ENCODE peak calls at places on chromosome 2, in nine cellular contexts. H is mesendoderm, D is A549, E is gastrocnemius medialis, X is K562, Y is HCT116, L is RWPE2, N is uterus, V is OCI-LY7. P is an unnamed sample.

GRCh38 chr2:235511751-235512698 is 18.2 kb downstream of the AGAP1 start:
- DNase-seq in L (peak; percentile 11), V (no peak), D (no peak), Y (no peak), E (no peak), X (no peak), H (no peak), N (no peak), P (no peak)

GRCh38 chr2:187874786-187875185 is 320.6 kb upstream of the TFPI start:
- DNase-seq in E (no peak), D (no peak), X (no peak), Y (no peak), H (no peak), N (no peak), V (no peak), L (no peak), P (no peak)

GRCh38 chr2:5740853-5741252 is 48.7 kb downstream of the SOX11 start:
- DNase-seq in X (no peak), D (no peak), Y (no peak), H (no peak), V (no peak), E (no peak), N (no peak), L (no peak), P (no peak)

GRCh38 chr2:144629937-144630336 is 110.0 kb upstream of the ZEB2 start:
- DNase-seq in D (no peak), Y (no peak), V (no peak), L (no peak), N (no peak), E (no peak), X (no peak), H (no peak), P (no peak)

GRCh38 chr2:44233450-44234128 is 41.7 kb upstream of the SLC3A1 start:
- DNase-seq in L (no peak), E (no peak), V (no peak), N (no peak), D (peak; percentile 83), Y (no peak), X (no peak), H (peak; percentile 77), P (no peak)

GRCh38 chr2:2147024-2147900 is 183.8 kb downstream of the MYT1L start:
- DNase-seq in X (no peak), L (no peak), H (peak; percentile 33), Y (no peak), V (no peak), D (no peak), N (no peak), E (no peak), P (no peak)

GRCh38 chr2:157821519-157822131 is 54.5 kb downstream of the ACVR1 start:
- DNase-seq in N (no peak), Y (no peak), H (no peak), X (no peak), L (no peak), D (no peak), E (no peak), V (no peak), P (no peak)

GRCh38 chr2:23375448-23375847 is 9.5 kb upstream of the KLHL29 start:
- DNase-seq in X (peak; percentile 45), N (no peak), H (peak; percentile 76), V (peak; percentile 65), D (peak; percentile 58), E (no peak), L (no peak), Y (peak; percentile 76), P (peak; percentile 27)

GRCh38 chr2:10471956-10472355 is 23.8 kb upstream of the ODC1 start:
- DNase-seq in H (peak; percentile 62), Y (no peak), V (no peak), D (no peak), X (no peak), N (no peak), E (no peak), L (no peak), P (no peak)

GRCh38 chr2:127612111-127612822 is 33.7 kb upstream of the GPR17 start:
- DNase-seq in Y (no peak), L (peak; percentile 34), D (no peak), E (no peak), N (peak; percentile 11), X (no peak), V (no peak), H (no peak), P (no peak)

GRCh38 chr2:220104871-220105351 is 477.5 kb downstream of the SLC4A3 start:
- DNase-seq in D (peak; percentile 47), H (peak; percentile 65), L (no peak), X (peak; percentile 12), N (no peak), Y (no peak), E (no peak), V (no peak), P (no peak)

GRCh38 chr2:72278046-72278445 is 130.4 kb upstream of the CYP26B1 start:
- DNase-seq in N (no peak), E (no peak), Y (no peak), X (no peak), V (no peak), H (peak; percentile 9), D (peak; percentile 46), L (no peak), P (no peak)

GRCh38 chr2:2577366-2577765 is 246.3 kb upstream of the MYT1L start:
- DNase-seq in L (no peak), D (no peak), N (no peak), H (no peak), Y (no peak), V (no peak), E (no peak), X (no peak), P (no peak)

GRCh38 chr2:86049529-86049928 is 56.2 kb downstream of the POLR1A start:
- DNase-seq in V (no peak), N (peak; percentile 12), E (no peak), H (no peak), Y (no peak), X (no peak), L (no peak), D (no peak), P (no peak)

GRCh38 chr2:235638541-235639192 is 144.8 kb downstream of the AGAP1 start:
- DNase-seq in L (no peak), Y (no peak), N (no peak), V (no peak), D (no peak), E (no peak), H (peak; percentile 56), X (no peak), P (no peak)

DNA sequence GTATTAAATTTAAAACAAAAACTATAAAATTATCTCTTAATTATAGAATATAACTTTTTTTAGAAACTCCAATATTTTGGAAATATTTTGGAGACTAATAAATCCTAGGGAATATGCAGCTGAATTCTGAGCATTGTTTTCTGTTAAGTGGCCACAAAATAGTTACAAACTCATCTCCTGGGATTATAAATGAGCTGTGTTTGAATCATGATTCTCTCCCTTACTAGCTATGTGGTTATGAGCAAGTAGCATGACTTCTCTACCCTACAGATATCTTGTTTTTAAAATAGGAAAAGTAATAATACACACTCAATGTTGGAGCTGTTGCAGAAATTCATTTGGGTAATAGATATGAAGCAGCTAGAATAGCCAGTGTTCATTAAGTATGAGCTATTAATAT is 137.9 kb upstream of the ITGA4 start:
- DNase-seq in V (no peak), X (no peak), D (no peak), Y (no peak), L (no peak), N (no peak), H (no peak), E (no peak), P (no peak)
- H3K4me1 ChIP-seq in V (peaks cover 4% of the 10 kb centered on the region), X (no peaks in the 10 kb centered on the region), D (no peaks in the 10 kb centered on the region), Y (no peaks in the 10 kb centered on the region), L (no peaks in the 10 kb centered on the region), N (no peaks in the 10 kb centered on the region), H (no peaks in the 10 kb centered on the region), E (no peaks in the 10 kb centered on the region), P (no peaks in the 10 kb centered on the region)

GRCh38 chr2:26355038-26355995 is 8.7 kb upstream of the ADGRF3 start:
- DNase-seq in N (no peak), D (peak; percentile 94), H (peak; percentile 95), V (no peak), X (peak; percentile 84), Y (peak; percentile 97), L (no peak), E (peak; percentile 18), P (no peak)
- H3K4me1 ChIP-seq in N (no peaks in the 10 kb centered on the region), D (peaks cover 45% of the 10 kb centered on the region), H (peaks cover 9% of the 10 kb centered on the region), V (no peaks in the 10 kb centered on the region), X (peaks cover 75% of the 10 kb centered on the region), Y (peaks cover 31% of the 10 kb centered on the region), L (peaks cover 32% of the 10 kb centered on the region), E (peaks cover 26% of the 10 kb centered on the region), P (peaks cover 3% of the 10 kb centered on the region)

GRCh38 chr2:101829018-101829396 is 131.5 kb downstream of the MAP4K4 start:
- DNase-seq in L (no peak), V (no peak), Y (no peak), H (no peak), D (no peak), E (no peak), N (no peak), X (no peak), P (no peak)
- H3K4me1 ChIP-seq in L (peaks cover 41% of the 10 kb centered on the region), V (peaks cover 31% of the 10 kb centered on the region), Y (no peaks in the 10 kb centered on the region), H (no peaks in the 10 kb centered on the region), D (peaks cover 48% of the 10 kb centered on the region), E (peaks cover 11% of the 10 kb centered on the region), N (peaks cover 5% of the 10 kb centered on the region), X (peaks cover 31% of the 10 kb centered on the region), P (no peaks in the 10 kb centered on the region)

DNA sequence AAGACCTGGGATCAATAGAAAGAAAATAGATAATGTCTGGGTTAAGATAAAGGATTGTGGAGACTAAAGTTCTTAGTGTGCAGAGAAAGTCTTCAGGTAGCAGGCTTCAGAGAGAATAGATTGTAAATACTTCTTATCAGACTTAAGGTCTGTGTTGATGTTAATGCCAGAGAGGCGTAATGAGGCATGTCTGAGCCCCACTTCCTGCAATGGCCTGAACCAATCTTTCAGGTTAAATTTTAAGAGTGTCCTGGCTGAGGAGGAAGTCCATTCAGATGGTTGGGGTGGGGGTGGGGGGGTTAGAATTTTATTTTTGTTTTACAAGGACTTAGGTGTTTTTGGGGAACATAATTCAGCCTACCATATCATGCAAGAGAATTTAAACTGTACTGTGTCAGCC is 129.5 kb downstream of the EVA1A start:
- DNase-seq in Y (no peak), E (no peak), V (peak; percentile 47), L (no peak), D (no peak), N (no peak), H (peak; percentile 64), X (no peak), P (no peak)
- H3K4me1 ChIP-seq in Y (peaks cover 15% of the 10 kb centered on the region), E (peaks cover 13% of the 10 kb centered on the region), V (peaks cover 57% of the 10 kb centered on the region), L (peaks cover 6% of the 10 kb centered on the region), D (no peaks in the 10 kb centered on the region), N (no peaks in the 10 kb centered on the region), H (peaks cover 21% of the 10 kb centered on the region), X (no peaks in the 10 kb centered on the region), P (no peaks in the 10 kb centered on the region)